ENCODE peak calls at places on chromosome 3, in nine cellular contexts. O is B cell, K is heart right ventricle, H is transverse colon, C is heart left ventricle, U is IMR-90, Z is osteoblast, T is cardiac fibroblast, N is body of pancreas. L is an unnamed sample.

GRCh38 chr3:131711114-131711786 is 208.5 kb upstream of the MRPL3 start:
- DNase-seq in K (no peak), C (no peak), U (no peak), Z (no peak), O (no peak), H (no peak), N (no peak), T (no peak), L (no peak)

GRCh38 chr3:46449755-46450552 is 14.8 kb downstream of the LTF start:
- DNase-seq in O (no peak), T (no peak), K (no peak), U (peak), C (no peak), Z (peak), H (no peak), N (peak), L (no peak)

GRCh38 chr3:5694267-5694666 is 506.8 kb downstream of the EDEM1 start:
- DNase-seq in C (no peak), Z (no peak), T (no peak), U (no peak), O (no peak), K (no peak), H (no peak), N (no peak), L (no peak)

GRCh38 chr3:193909387-193909786 is 226.6 kb upstream of the HES1 start:
- DNase-seq in H (no peak), U (no peak), K (no peak), T (no peak), C (no peak), Z (no peak), N (no peak), O (no peak), L (peak)

GRCh38 chr3:150409527-150410310 is 1.6 kb downstream of the TSC22D2 start:
- DNase-seq in Z (peak), N (peak), C (peak), K (peak), T (peak), U (peak), O (peak), H (peak), L (peak)

GRCh38 chr3:64892664-64893309 is 205.0 kb upstream of the ADAMTS9 start:
- DNase-seq in C (no peak), Z (no peak), O (no peak), U (no peak), K (no peak), N (no peak), H (no peak), T (no peak), L (no peak)

GRCh38 chr3:35745802-35746484 is 106.6 kb downstream of the ARPP21 start:
- DNase-seq in N (no peak), U (no peak), C (no peak), H (no peak), O (no peak), Z (no peak), K (no peak), T (no peak), L (no peak)

GRCh38 chr3:100254168-100254777 is 6.5 kb upstream of the TBC1D23 start:
- DNase-seq in O (peak), U (peak), K (peak), C (peak), Z (peak), N (peak), T (peak), H (peak), L (peak)

GRCh38 chr3:78562318-78562717 is 1205.5 kb downstream of the ROBO1 start:
- DNase-seq in C (no peak), H (no peak), O (no peak), T (no peak), N (no peak), K (no peak), U (no peak), Z (no peak), L (no peak)

GRCh38 chr3:183537295-183537730 is 18.2 kb downstream of the KLHL6 start:
- DNase-seq in T (peak), K (peak), N (peak), U (peak), O (no peak), Z (peak), C (peak), H (no peak), L (no peak)

GRCh38 chr3:196688349-196688748 is 23.7 kb downstream of the CEP19 start:
- DNase-seq in O (no peak), N (peak), U (peak), C (peak), K (peak), H (peak), Z (peak), T (peak), L (no peak)

GRCh38 chr3:81452406-81452805 is 309.0 kb downstream of the GBE1 start:
- DNase-seq in O (no peak), T (no peak), N (no peak), K (no peak), H (no peak), Z (no peak), U (no peak), C (no peak), L (no peak)

GRCh38 chr3:112302881-112303761 is 9.1 kb upstream of the SLC9C1 start:
- DNase-seq in K (no peak), C (no peak), Z (no peak), T (peak), U (peak), O (no peak), H (no peak), N (no peak), L (peak)

GRCh38 chr3:169764453-169765280 is at the start of gene TERC:
- DNase-seq in H (peak), C (peak), U (peak), O (peak), T (peak), N (peak), Z (peak), K (peak), L (peak)

GRCh38 chr3:83523470-83524073 is 1435.2 kb upstream of the CADM2 start:
- DNase-seq in T (peak), C (no peak), N (peak), K (peak), O (no peak), Z (no peak), U (no peak), H (peak), L (peak)

GRCh38 chr3:149179225-149179624 is 42.4 kb downstream of the CP start:
- DNase-seq in C (no peak), O (no peak), N (no peak), T (no peak), K (no peak), U (peak), Z (no peak), H (no peak), L (no peak)

GRCh38 chr3:155934215-155934614 is 63.8 kb downstream of the GMPS start:
- DNase-seq in C (peak), U (peak), Z (peak), K (peak), T (peak), H (no peak), O (no peak), N (no peak), L (no peak)

GRCh38 chr3:2823016-2823415 is 287.2 kb downstream of the IL5RA start:
- DNase-seq in T (no peak), C (no peak), K (no peak), H (no peak), Z (no peak), O (no peak), U (no peak), N (no peak), L (no peak)

GRCh38 chr3:177591371-177591770 is 394.1 kb upstream of the TBL1XR1 start:
- DNase-seq in T (peak), H (peak), Z (peak), K (no peak), C (no peak), N (peak), U (no peak), O (no peak), L (no peak)

GRCh38 chr3:144128117-144128892 is 156.7 kb downstream of the DIPK2A start:
- DNase-seq in O (no peak), K (no peak), Z (no peak), H (no peak), C (no peak), T (no peak), N (no peak), U (no peak), L (peak)

GRCh38 chr3:11477286-11477935 is 166.3 kb downstream of the VGLL4 start:
- DNase-seq in O (no peak), U (peak), C (no peak), Z (peak), N (peak), K (no peak), T (peak), H (no peak), L (no peak)

GRCh38 chr3:49377483-49377882 is 19.3 kb upstream of the GPX1 start:
- DNase-seq in H (no peak), N (no peak), K (no peak), U (peak), Z (no peak), O (no peak), T (peak), C (no peak), L (peak)

GRCh38 chr3:16290007-16290826 is 25.2 kb downstream of the OXNAD1 start:
- DNase-seq in K (peak), Z (no peak), H (peak), N (peak), U (peak), O (peak), C (peak), T (peak), L (peak)

GRCh38 chr3:106643684-106644161 is 733.5 kb upstream of the CCDC54 start:
- DNase-seq in Z (no peak), O (no peak), C (no peak), U (no peak), T (no peak), H (no peak), N (no peak), K (no peak), L (no peak)

GRCh38 chr3:20250786-20251185 is 64.8 kb upstream of the SGO1 start:
- DNase-seq in N (no peak), O (no peak), C (no peak), K (no peak), U (no peak), Z (no peak), T (no peak), H (no peak), L (no peak)

GRCh38 chr3:20246662-20247061 is 60.7 kb upstream of the SGO1 start:
- DNase-seq in O (no peak), N (no peak), U (no peak), K (no peak), H (no peak), Z (no peak), T (no peak), C (no peak), L (peak)

GRCh38 chr3:20240154-20240883 is 54.3 kb upstream of the SGO1 start:
- DNase-seq in U (no peak), T (no peak), C (no peak), Z (no peak), N (no peak), H (no peak), O (no peak), K (no peak), L (no peak)

GRCh38 chr3:20250314-20250713 is 64.3 kb upstream of the SGO1 start:
- DNase-seq in C (no peak), Z (no peak), K (no peak), N (no peak), T (no peak), U (no peak), H (no peak), O (no peak), L (no peak)

GRCh38 chr3:20245781-20246180 is 59.8 kb upstream of the SGO1 start:
- DNase-seq in H (no peak), N (no peak), U (no peak), O (no peak), T (no peak), K (no peak), Z (no peak), C (no peak), L (no peak)
- TF ChIP-seq CTCF in H (no peak), N (no peak), U (no peak), O (no peak), T (peak), K (no peak), Z (no peak), C (no peak), L (no peak)

GRCh38 chr3:42001777-42002176 is 39.9 kb upstream of the ULK4 start:
- DNase-seq in O (no peak), U (peak), Z (no peak), T (no peak), N (no peak), H (no peak), C (no peak), K (no peak), L (no peak)

GRCh38 chr3:42002790-42003189 is 40.9 kb upstream of the ULK4 start:
- DNase-seq in Z (no peak), U (no peak), H (no peak), T (no peak), O (no peak), K (no peak), N (no peak), C (no peak), L (no peak)

DNA sequence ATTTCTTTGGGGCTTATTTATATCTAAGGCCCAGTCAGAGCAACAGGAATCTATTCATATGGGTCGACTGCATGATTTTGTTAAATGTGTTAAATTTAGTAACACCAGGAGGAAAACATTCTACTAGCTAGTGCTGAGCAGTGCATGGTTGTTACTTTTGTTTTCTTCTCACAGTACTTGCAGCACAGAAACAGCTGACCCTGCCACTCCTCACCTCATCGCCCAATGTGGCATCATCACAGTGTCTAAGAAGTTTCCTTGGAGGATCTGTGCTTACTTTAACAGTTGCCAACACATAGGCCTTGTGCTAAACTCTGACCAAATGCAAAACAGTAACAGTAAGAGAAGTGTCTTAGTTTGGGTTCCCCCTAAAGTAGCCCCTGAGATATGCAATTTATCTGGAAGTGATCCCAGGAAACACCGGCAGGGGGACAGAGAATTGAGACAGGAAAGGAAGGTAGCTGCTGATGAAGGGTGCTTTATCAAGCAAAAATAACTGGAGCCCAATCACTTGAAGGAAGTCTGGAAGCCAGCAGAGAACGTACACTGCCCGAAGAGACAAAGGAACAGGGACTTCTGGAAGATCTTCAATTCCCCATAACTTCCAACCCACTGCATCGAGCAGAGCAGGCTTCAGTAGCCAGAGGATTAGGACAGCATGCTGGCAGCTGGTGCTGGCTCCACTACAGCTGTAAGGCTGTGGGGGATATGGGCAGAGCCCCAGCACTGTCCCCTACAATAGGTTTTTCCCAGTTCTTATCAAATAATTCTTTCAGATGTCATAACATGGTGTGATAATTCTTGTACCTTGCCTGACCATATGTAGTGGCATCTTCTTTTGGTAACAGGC is 36.0 kb upstream of the ULK4 start:
- DNase-seq in K (no peak), U (peak), N (no peak), O (no peak), Z (peak), C (no peak), T (peak), H (no peak), L (no peak)
- TF ChIP-seq CTCF in K (peak), U (peak), N (no peak), O (peak), Z (peak), C (peak), T (peak), H (no peak), L (no peak)

DNA sequence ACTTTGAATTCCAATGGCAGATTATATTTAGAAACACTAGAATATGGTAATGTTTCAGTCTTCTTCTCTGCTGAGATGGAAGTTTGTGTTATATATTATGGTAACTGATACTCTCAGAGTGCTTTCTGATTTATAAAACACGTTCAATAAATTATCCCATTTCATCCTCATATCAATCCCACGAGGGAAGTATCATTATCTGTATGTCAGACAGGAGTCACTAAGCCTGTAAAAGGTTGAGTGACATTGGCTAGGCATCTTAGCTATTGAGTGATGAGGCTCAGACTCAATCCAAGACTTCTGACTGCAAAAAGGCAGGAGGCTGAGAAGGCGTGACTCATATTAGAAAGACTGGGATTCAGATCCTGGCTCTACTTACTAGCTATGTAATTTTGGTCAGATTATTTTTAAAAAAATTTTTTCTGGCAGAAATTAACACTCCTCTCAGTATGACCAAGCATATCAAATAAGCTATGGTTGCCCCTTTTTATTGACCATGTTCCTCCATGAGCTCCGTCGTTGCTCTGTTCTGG is 19.4 kb downstream of the PDIA5 start:
- DNase-seq in O (no peak), U (peak), Z (no peak), H (no peak), N (no peak), K (no peak), C (no peak), T (no peak), L (no peak)
- TF ChIP-seq CTCF in O (no peak), U (no peak), Z (no peak), H (no peak), N (no peak), K (no peak), C (no peak), T (no peak), L (no peak)

DNA sequence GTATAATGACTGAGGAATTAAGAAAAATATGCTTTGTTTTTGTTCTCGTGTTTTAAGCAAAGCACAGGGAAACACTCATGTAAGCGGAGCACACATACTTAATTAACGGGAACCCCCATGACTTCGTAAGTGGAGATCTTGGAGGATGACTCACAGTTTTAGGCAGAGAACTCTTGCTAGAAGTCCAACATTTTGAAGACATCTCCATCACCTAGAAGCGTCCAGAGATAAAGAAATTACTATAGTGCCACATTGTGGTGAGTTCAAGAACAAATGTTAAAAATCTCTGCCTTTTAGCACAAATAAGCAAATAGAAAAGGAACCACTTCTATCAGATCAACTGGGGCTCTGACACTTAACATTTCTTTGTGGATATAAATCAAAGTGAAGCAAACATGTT is 194.1 kb upstream of the ARHGEF26 start:
- DNase-seq in O (no peak), T (peak), N (no peak), K (no peak), C (no peak), H (no peak), Z (no peak), U (peak), L (no peak)
- TF ChIP-seq CTCF in O (no peak), T (no peak), N (no peak), K (no peak), C (no peak), H (no peak), Z (peak), U (peak), L (no peak)

GRCh38 chr3:56342475-56342874 is 125.8 kb downstream of the ERC2 start:
- DNase-seq in U (no peak), C (no peak), T (no peak), O (no peak), H (no peak), Z (no peak), K (no peak), N (no peak), L (no peak)

GRCh38 chr3:56351496-56351895 is 116.8 kb downstream of the ERC2 start:
- DNase-seq in K (no peak), T (no peak), N (no peak), O (no peak), C (no peak), Z (no peak), H (no peak), U (no peak), L (no peak)

GRCh38 chr3:56347219-56347871 is 120.9 kb downstream of the ERC2 start:
- DNase-seq in T (peak), C (peak), K (peak), H (peak), N (peak), U (no peak), Z (no peak), O (no peak), L (peak)
- TF ChIP-seq CTCF in T (peak), C (no peak), K (no peak), H (no peak), N (peak), U (no peak), Z (peak), O (no peak), L (peak)

DNA sequence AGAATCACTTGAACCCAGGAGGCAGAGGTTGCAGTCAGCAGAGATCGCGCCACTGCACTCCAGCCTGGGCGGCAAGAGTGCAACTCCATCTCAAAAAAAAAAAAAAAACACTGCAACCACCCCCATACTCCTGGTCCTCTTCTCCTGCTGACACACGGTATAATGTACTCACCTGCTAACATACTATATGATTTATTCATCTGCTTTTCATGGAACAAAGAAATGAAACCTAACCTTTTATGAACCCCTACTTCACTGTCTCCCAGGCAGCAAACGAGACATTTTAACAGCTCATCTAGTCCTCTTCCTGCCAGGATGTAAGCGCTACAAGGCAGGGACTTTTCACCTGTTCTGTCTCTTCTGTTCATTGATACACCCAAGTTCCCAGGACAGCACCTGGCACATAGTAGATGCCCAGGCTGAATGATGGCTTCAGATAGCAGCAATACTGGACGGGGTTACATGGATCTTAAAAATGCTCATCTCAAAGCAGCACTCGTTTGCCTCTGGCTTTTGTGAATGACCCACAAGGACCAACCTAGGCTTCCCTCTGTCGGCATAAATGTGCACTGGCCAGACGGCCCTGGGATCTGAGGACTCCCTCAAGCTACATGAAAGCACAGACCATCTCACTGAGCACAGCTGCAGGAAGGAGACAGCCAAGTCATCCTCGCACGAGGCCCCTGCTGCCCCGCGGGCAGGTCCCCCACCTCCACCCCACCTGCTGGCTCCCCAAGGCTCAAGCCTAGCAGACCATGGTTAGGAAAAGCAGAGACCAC is 20.3 kb downstream of the XXYLT1 start:
- DNase-seq in N (peak), C (no peak), Z (no peak), K (peak), O (peak), U (no peak), T (peak), H (no peak), L (peak)
- TF ChIP-seq CTCF in N (no peak), C (peak), Z (peak), K (peak), O (no peak), U (peak), T (peak), H (peak), L (peak)

L was measured in GM13976.